ENCODE peak calls at places on chromosomes 6 and 20, in four cellular contexts. Y is uterus, W is lower lobe of right lung, G is IMR-90. O is an unnamed sample.

GRCh38 chr6:54041239-54041638 is 70.0 kb upstream of the MLIP start:
- DNase-seq in Y (no peak), W (no peak), G (no peak), O (no peak)

GRCh38 chr20:10094566-10095173 is 59.9 kb downstream of the ANKEF1 start:
- DNase-seq in Y (no peak), W (no peak), G (no peak), O (no peak)

GRCh38 chr6:11366934-11367637 is 134.6 kb upstream of the NEDD9 start:
- DNase-seq in Y (no peak), W (no peak), G (no peak), O (no peak)

GRCh38 chr20:34165246-34165645 is 53.2 kb upstream of the EIF2S2 start:
- DNase-seq in Y (no peak), W (no peak), G (no peak), O (no peak)

GRCh38 chr20:59013959-59014608 is 5.1 kb upstream of the TUBB1 start:
- DNase-seq in Y (no peak), W (no peak), G (peak; percentile 81), O (no peak)

GRCh38 chr6:159906400-159906799 is 15.6 kb downstream of the MAS1 start:
- DNase-seq in Y (no peak), W (no peak), G (no peak), O (no peak)

GRCh38 chr6:90468080-90468479 is 118.8 kb downstream of the MAP3K7 start:
- DNase-seq in Y (no peak), W (no peak), G (peak; percentile 60), O (no peak)

GRCh38 chr6:157443066-157443800 is 62.2 kb downstream of the ZDHHC14 start:
- DNase-seq in Y (no peak), W (no peak), G (peak; percentile 81), O (no peak)

GRCh38 chr6:31821301-31822037 is 6.1 kb upstream of the HSPA1B start:
- DNase-seq in Y (peak; percentile 71), W (peak; percentile 86), G (peak; percentile 30), O (peak; percentile 95)

GRCh38 chr6:85594197-85594930 is 706 bp upstream of the SNX14 start:
- DNase-seq in Y (no peak), W (no peak), G (peak; percentile 30), O (no peak)

GRCh38 chr6:130962951-130963350 is 100.1 kb downstream of the EPB41L2 start:
- DNase-seq in Y (no peak), W (no peak), G (no peak), O (no peak)

GRCh38 chr6:40845588-40845987 is 193.4 kb downstream of the UNC5CL start:
- DNase-seq in Y (peak; percentile 15), W (no peak), G (peak; percentile 37), O (peak; percentile 61)

GRCh38 chr6:79453558-79454042 is 83.6 kb downstream of the LCA5 start:
- DNase-seq in Y (no peak), W (no peak), G (no peak), O (no peak)

GRCh38 chr20:13205848-13206434 is 15.1 kb upstream of the ISM1 start:
- DNase-seq in Y (no peak), W (no peak), G (no peak), O (no peak)

GRCh38 chr6:38997128-38997761 is 51.3 kb upstream of the GLP1R start:
- DNase-seq in Y (no peak), W (no peak), G (peak; percentile 12), O (peak; percentile 28)

GRCh38 chr6:17423018-17423417 is 29.6 kb downstream of the CAP2 start:
- DNase-seq in Y (no peak), W (no peak), G (no peak), O (no peak)

GRCh38 chr6:56849876-56850275 is 105.0 kb upstream of the BEND6 start:
- DNase-seq in Y (no peak), W (no peak), G (peak; percentile 81), O (no peak)

GRCh38 chr6:166076625-166077024 is 91.0 kb downstream of the TBXT start:
- DNase-seq in Y (no peak), W (no peak), G (no peak), O (no peak)
- TF ChIP-seq CTCF in Y (no peak), W (no peak), G (no peak), O (no peak)

GRCh38 chr6:140027239-140027638 is 652.8 kb upstream of the CITED2 start:
- DNase-seq in Y (no peak), W (no peak), G (no peak), O (no peak)
- H3K4me3 ChIP-seq in Y (no peak overlapping the region), W (no peak overlapping the region), G (no peak overlapping the region), O (no peak overlapping the region)

DNA sequence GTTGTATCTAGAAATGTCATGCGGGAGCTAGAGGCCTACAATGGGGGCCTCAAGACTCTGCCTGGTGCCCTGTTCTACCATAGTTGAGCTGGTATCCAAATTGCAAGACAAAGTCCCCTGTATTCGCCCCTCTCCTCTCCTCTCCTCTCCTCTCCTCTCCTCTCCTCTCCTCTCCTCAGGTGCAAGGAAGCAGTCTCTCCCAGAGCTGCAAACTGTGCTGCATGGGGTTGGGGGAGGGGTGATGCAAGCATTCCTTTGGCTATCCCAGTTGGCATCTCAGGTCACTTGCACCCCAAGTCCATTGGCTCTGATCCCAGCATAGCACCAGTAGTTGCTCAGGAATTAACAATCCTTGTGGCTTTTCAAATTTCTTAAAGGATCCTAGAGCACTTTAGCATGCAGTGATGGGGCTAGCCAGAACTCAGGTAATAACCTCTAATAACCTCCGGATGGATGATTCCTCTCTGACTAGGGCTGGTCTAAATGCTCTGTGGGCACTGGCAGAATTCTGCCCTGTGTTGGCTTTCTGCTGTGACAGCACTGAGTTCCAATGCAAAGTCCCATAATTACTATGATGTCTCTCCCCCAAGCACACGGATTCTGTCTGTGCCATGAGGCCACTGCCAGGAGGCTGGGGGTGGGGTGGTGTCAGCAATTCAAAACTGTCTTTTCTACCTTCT is 35.3 kb downstream of the TAF11 start:
- DNase-seq in Y (no peak), W (no peak), G (no peak), O (no peak)
- H3K36me3 ChIP-seq in Y (no peaks in the 10 kb centered on the region), W (peaks cover 56% of the 10 kb centered on the region), G (peaks cover 11% of the 10 kb centered on the region), O (peaks cover 4% of the 10 kb centered on the region)

GRCh38 chr6:88761237-88762031 is 202.0 kb downstream of the RNGTT start:
- DNase-seq in Y (no peak), W (no peak), G (no peak), O (no peak)
- TF ChIP-seq CTCF in Y (no peak), W (no peak), G (no peak), O (no peak)

GRCh38 chr6:32854376-32855178 is 585 bp downstream of the PSMB9 start:
- DNase-seq in Y (peak; percentile 65), W (peak; percentile 61), G (peak; percentile 33), O (peak; percentile 57)
- H3K4me3 ChIP-seq in Y (peak overlapping the region; percentile 87), W (peak overlapping the region; percentile 93), G (peak overlapping the region; percentile 57), O (peak overlapping the region; percentile 97)